ENCODE peak calls at places on chromosome 19, in nine cellular contexts. H, I, M, V, F, N, U, E and W are unnamed samples.

GRCh38 chr19:35995655-35995993 is 636 bp downstream of the SDHAF1 start:
- DNase-seq in U (peak), E (no peak), I (peak), V (no peak), H (no peak), F (peak), M (peak), N (peak), W (no peak)

GRCh38 chr19:50713556-50714236 is 5.9 kb downstream of the SHANK1 start:
- DNase-seq in M (no peak), N (no peak), V (no peak), I (no peak), E (no peak), F (no peak), U (peak), H (no peak), W (no peak)

GRCh38 chr19:19632661-19633060 is 4.6 kb upstream of the LPAR2 start:
- DNase-seq in M (no peak), U (peak), N (no peak), H (no peak), E (no peak), V (no peak), I (no peak), F (no peak), W (no peak)

GRCh38 chr19:14459703-14460102 is 15.5 kb downstream of the PTGER1 start:
- DNase-seq in V (no peak), M (no peak), H (no peak), I (no peak), F (no peak), E (no peak), U (no peak), N (no peak), W (no peak)

GRCh38 chr19:49188626-49189200 is 31.1 kb downstream of the TRPM4 start:
- DNase-seq in H (no peak), M (no peak), E (no peak), F (no peak), V (no peak), N (peak), U (no peak), I (no peak), W (no peak)

GRCh38 chr19:34681478-34681877 is 4.0 kb downstream of the ZNF302 start:
- DNase-seq in V (no peak), I (no peak), M (no peak), N (no peak), E (no peak), F (no peak), U (no peak), H (no peak), W (no peak)

GRCh38 chr19:3053218-3053621 is 9.1 kb downstream of the TLE5 start:
- DNase-seq in I (no peak), U (peak), E (no peak), F (no peak), M (no peak), N (no peak), V (no peak), H (no peak), W (no peak)

GRCh38 chr19:15138427-15138826 is 31.2 kb downstream of the SYDE1 start:
- DNase-seq in E (no peak), I (no peak), U (peak), V (no peak), N (no peak), H (no peak), M (no peak), F (no peak), W (no peak)

GRCh38 chr19:38204096-38204495 is 19.9 kb downstream of the DPF1 start:
- DNase-seq in I (no peak), M (no peak), V (no peak), U (no peak), N (no peak), E (no peak), H (no peak), F (peak), W (no peak)

GRCh38 chr19:13082192-13083007 is 20.3 kb downstream of the LYL1 start:
- DNase-seq in I (no peak), E (no peak), F (peak), M (peak), U (peak), N (peak), V (no peak), H (peak), W (no peak)